ENCODE peak calls at places on chromosome 1, in eight cellular contexts. G is H54; Z is Calu3; Y is AG04450; L is hypothalamus; B is HuH-7; H is CD4-positive, alpha-beta T cell; F is EL. X is an unnamed sample.

GRCh38 chr1:15100369-15101111 is 53.0 kb upstream of the TMEM51 start:
- DNase-seq in B (peak; percentile 67), Z (peak; percentile 70), F (peak; percentile 29), G (peak; percentile 45), L (no peak), H (peak; percentile 51), Y (peak; percentile 7), X (peak; percentile 73)

GRCh38 chr1:242081446-242081845 is 82.5 kb upstream of the MAP1LC3C start:
- DNase-seq in B (no peak), H (no peak), G (no peak), L (no peak), Y (no peak), F (peak; percentile 2), Z (no peak), X (no peak)

GRCh38 chr1:9385801-9386573 is 93.3 kb downstream of the SPSB1 start:
- DNase-seq in Y (no peak), L (no peak), H (no peak), F (no peak), G (no peak), Z (no peak), B (no peak), X (no peak)

GRCh38 chr1:13793088-13793730 is 93.2 kb downstream of the PRDM2 start:
- DNase-seq in H (no peak), Z (no peak), L (no peak), B (no peak), Y (no peak), G (no peak), F (no peak), X (no peak)

GRCh38 chr1:156703741-156704140 is 1.6 kb downstream of the CRABP2 start:
- DNase-seq in L (no peak), Z (no peak), B (no peak), Y (no peak), G (no peak), H (no peak), F (no peak), X (no peak)

GRCh38 chr1:32538887-32539583 is at the start of gene ZBTB8A:
- DNase-seq in L (peak; percentile 9), G (peak; percentile 54), H (no peak), Y (no peak), B (peak; percentile 50), F (peak; percentile 67), Z (peak; percentile 55), X (peak; percentile 68)

GRCh38 chr1:231584117-231584516 is 42.5 kb upstream of the DISC1 start:
- DNase-seq in Z (peak; percentile 18), Y (no peak), G (peak; percentile 17), B (peak; percentile 40), L (no peak), H (no peak), F (peak; percentile 62), X (peak; percentile 87)

GRCh38 chr1:147073062-147073432 is 99.2 kb downstream of the PRKAB2 start:
- DNase-seq in B (no peak), F (no peak), Y (no peak), G (no peak), H (no peak), Z (no peak), L (no peak), X (no peak)

GRCh38 chr1:202237052-202237451 is 43.5 kb downstream of the LGR6 start:
- DNase-seq in G (peak; percentile 56), H (peak; percentile 34), B (peak; percentile 78), L (no peak), F (peak; percentile 50), Y (no peak), Z (peak; percentile 81), X (peak; percentile 48)

GRCh38 chr1:101996830-101997485 is at the start of gene OLFM3:
- DNase-seq in B (peak; percentile 11), H (no peak), F (peak; percentile 9), Y (no peak), Z (peak; percentile 22), L (no peak), G (no peak), X (no peak)

GRCh38 chr1:15337656-15338402 is 71.9 kb upstream of the EFHD2 start:
- DNase-seq in H (no peak), G (peak; percentile 68), B (no peak), L (no peak), Z (no peak), Y (no peak), F (peak; percentile 92), X (peak; percentile 91)

GRCh38 chr1:53738205-53739108 is 507 bp downstream of the GLIS1 start:
- DNase-seq in L (no peak), B (no peak), Y (no peak), G (no peak), F (no peak), Z (no peak), H (no peak), X (peak; percentile 23)

GRCh38 chr1:103106426-103107321 is 1.6 kb downstream of the COL11A1 start:
- DNase-seq in Z (peak; percentile 2), H (no peak), Y (no peak), F (peak; percentile 86), G (peak; percentile 54), B (peak; percentile 23), L (peak; percentile 21), X (peak; percentile 43)

GRCh38 chr1:4931486-4931885 is 277.1 kb downstream of the AJAP1 start:
- DNase-seq in H (no peak), Y (no peak), F (no peak), B (no peak), G (no peak), Z (no peak), L (no peak), X (no peak)

GRCh38 chr1:84425145-84425876 is 27.0 kb downstream of the DNASE2B start:
- DNase-seq in F (no peak), H (no peak), Z (no peak), B (no peak), L (no peak), Y (no peak), G (no peak), X (no peak)